ENCODE peak calls at places on chromosomes 13 and 19, in eight cellular contexts. V is sigmoid colon; R is activated CD8-positive, alpha-beta memory T cell treated with anti-CD3 and anti-CD28 coated beads, Interleukin-2, amount 50 U/mL, for 48 hours; E is stimulated activated CD8-positive, alpha-beta memory T cell treated with anti-CD3 and anti-CD28 coated beads, Interleukin-12 subunit alpha, Interleukin-12 subunit beta, amount 100 ng/mL, for 1 hour; H is T-cell; X is CD8-positive, alpha-beta memory T cell; S is brain pericyte; L is GM03348. I is an unnamed sample.

GRCh38 chr13:97359181-97360057 is 74.5 kb upstream of the RAP2A start:
- DNase-seq in V (peak), R (no peak), E (peak), H (peak), X (peak), S (peak), L (peak), I (peak)

GRCh38 chr13:112889351-112890290 is 79.4 kb upstream of the MCF2L start:
- DNase-seq in V (no peak), R (no peak), E (no peak), H (no peak), X (no peak), S (no peak), L (no peak), I (no peak)

GRCh38 chr19:4149518-4150288 is 3.7 kb upstream of the CREB3L3 start:
- DNase-seq in V (no peak), R (no peak), E (no peak), H (no peak), X (no peak), S (no peak), L (peak), I (no peak)

GRCh38 chr13:23570099-23570926 is at the start of gene TNFRSF19:
- DNase-seq in V (no peak), R (no peak), E (no peak), H (no peak), X (no peak), S (no peak), L (peak), I (no peak)

GRCh38 chr13:86757236-86757978 is 913.8 kb upstream of the SLITRK5 start:
- DNase-seq in V (no peak), R (no peak), E (no peak), H (no peak), X (peak), S (no peak), L (no peak), I (no peak)

GRCh38 chr19:44904426-44904994 is 1.1 kb upstream of the APOE start:
- DNase-seq in V (no peak), R (peak), E (no peak), H (no peak), X (no peak), S (no peak), L (no peak), I (no peak)

GRCh38 chr19:36528921-36529518 is 949 bp upstream of the ZNF260 start:
- DNase-seq in V (no peak), R (peak), E (peak), H (peak), X (peak), S (peak), L (peak), I (no peak)

GRCh38 chr19:28472843-28473242 is 740.1 kb downstream of the UQCRFS1 start:
- DNase-seq in V (peak), R (no peak), E (no peak), H (no peak), X (no peak), S (no peak), L (no peak), I (no peak)

GRCh38 chr13:42752731-42753130 is 28.7 kb upstream of the FAM216B start:
- DNase-seq in V (no peak), R (no peak), E (no peak), H (no peak), X (no peak), S (no peak), L (no peak), I (no peak)

GRCh38 chr19:15337202-15337601 is 4.9 kb upstream of the BRD4 start:
- DNase-seq in V (no peak), R (no peak), E (no peak), H (no peak), X (no peak), S (no peak), L (peak), I (no peak)

GRCh38 chr19:23070353-23070781 is 46.5 kb upstream of the ZNF730 start:
- DNase-seq in V (peak), R (peak), E (no peak), H (no peak), X (no peak), S (no peak), L (peak), I (no peak)

GRCh38 chr19:33238750-33239149 is 13.1 kb upstream of the SLC7A10 start:
- DNase-seq in V (no peak), R (no peak), E (no peak), H (no peak), X (no peak), S (no peak), L (no peak), I (no peak)

GRCh38 chr13:21176982-21177284 is 475 bp downstream of the MRPL57 start:
- DNase-seq in V (no peak), R (peak), E (no peak), H (peak), X (no peak), S (no peak), L (no peak), I (no peak)

GRCh38 chr13:90336507-90336906 is 1011.0 kb upstream of the MIR17HG start:
- DNase-seq in V (no peak), R (no peak), E (no peak), H (no peak), X (no peak), S (no peak), L (no peak), I (no peak)

GRCh38 chr13:43319617-43320444 is 296.4 kb downstream of the DNAJC15 start:
- DNase-seq in V (no peak), R (no peak), E (no peak), H (no peak), X (no peak), S (no peak), L (no peak), I (no peak)

GRCh38 chr19:29851769-29852521 is 40.2 kb downstream of the CCNE1 start:
- DNase-seq in V (peak), R (no peak), E (no peak), H (no peak), X (no peak), S (no peak), L (no peak), I (no peak)

GRCh38 chr13:93690139-93690538 is 463.5 kb downstream of the GPC6 start:
- DNase-seq in V (no peak), R (no peak), E (no peak), H (no peak), X (no peak), S (no peak), L (peak), I (peak)

GRCh38 chr13:46551410-46552301 is 1.3 kb upstream of the LRCH1 start:
- DNase-seq in V (peak), R (peak), E (peak), H (peak), X (peak), S (no peak), L (peak), I (peak)

GRCh38 chr13:31545616-31546015 is 193.7 kb upstream of the RXFP2 start:
- DNase-seq in V (no peak), R (no peak), E (no peak), H (no peak), X (no peak), S (no peak), L (peak), I (no peak)

GRCh38 chr19:55519461-55520311 is 17.2 kb downstream of the SBK2 start:
- DNase-seq in V (no peak), R (no peak), E (no peak), H (no peak), X (no peak), S (no peak), L (peak), I (no peak)

GRCh38 chr19:53308339-53308811 is 25.2 kb upstream of the ZNF845 start:
- DNase-seq in V (no peak), R (peak), E (no peak), H (no peak), X (no peak), S (no peak), L (peak), I (no peak)

GRCh38 chr13:32917504-32917903 is 98.7 kb upstream of the KL start:
- DNase-seq in V (no peak), R (no peak), E (no peak), H (no peak), X (no peak), S (no peak), L (no peak), I (no peak)

GRCh38 chr19:42078058-42078457 is 2.1 kb downstream of the ZNF574 start:
- DNase-seq in V (no peak), R (no peak), E (no peak), H (no peak), X (no peak), S (no peak), L (no peak), I (no peak)

GRCh38 chr13:95296326-95296939 is 4.8 kb downstream of the ABCC4 start:
- DNase-seq in V (no peak), R (no peak), E (no peak), H (peak), X (no peak), S (no peak), L (peak), I (no peak)

GRCh38 chr19:1445185-1445931 is 4.6 kb upstream of the APC2 start:
- DNase-seq in V (no peak), R (peak), E (peak), H (peak), X (peak), S (no peak), L (peak), I (peak)

GRCh38 chr13:63696055-63696454 is 2280.4 kb upstream of the PCDH20 start:
- DNase-seq in V (no peak), R (no peak), E (no peak), H (no peak), X (no peak), S (no peak), L (peak), I (no peak)

GRCh38 chr19:1747285-1748114 is 5.8 kb upstream of the ONECUT3 start:
- DNase-seq in V (no peak), R (no peak), E (peak), H (no peak), X (no peak), S (no peak), L (peak), I (no peak)